ENCODE peak calls at places on chromosomes 11 and 22, in four cellular contexts. V, Y, A and B are unnamed samples.

GRCh38 chr11:78395597-78395996 is 22.0 kb downstream of the GAB2 start:
- DNase-seq in V (no peak), Y (no peak), A (no peak), B (no peak)

GRCh38 chr11:100681064-100681502 is 6.0 kb upstream of the ARHGAP42 start:
- DNase-seq in V (no peak), Y (peak; percentile 57), A (peak; percentile 35), B (peak; percentile 86)

GRCh38 chr11:15472405-15472799 is 357.7 kb downstream of the INSC start:
- DNase-seq in V (no peak), Y (no peak), A (no peak), B (no peak)

GRCh38 chr22:21849489-21849888 is 18.0 kb downstream of the MAPK1 start:
- DNase-seq in V (no peak), Y (no peak), A (no peak), B (no peak)

GRCh38 chr22:50260801-50261614 is 475 bp downstream of the MAPK12 start:
- DNase-seq in V (no peak), Y (peak; percentile 29), A (no peak), B (no peak)

GRCh38 chr11:130710442-130711101 is 205.7 kb downstream of the SNX19 start:
- DNase-seq in V (no peak), Y (no peak), A (no peak), B (no peak)

GRCh38 chr11:15906481-15907035 is 449.8 kb downstream of the SOX6 start:
- DNase-seq in V (no peak), Y (no peak), A (no peak), B (no peak)

GRCh38 chr11:88250566-88251080 is 75.4 kb upstream of the RAB38 start:
- DNase-seq in V (no peak), Y (no peak), A (no peak), B (no peak)

GRCh38 chr11:33910261-33910959 is 18.5 kb upstream of the LMO2 start:
- DNase-seq in V (no peak), Y (no peak), A (no peak), B (no peak)

GRCh38 chr11:94672636-94673035 is 95.5 kb upstream of the AMOTL1 start:
- DNase-seq in V (no peak), Y (no peak), A (no peak), B (no peak)

GRCh38 chr11:128902515-128903066 is 11.4 kb downstream of the KCNJ5 start:
- DNase-seq in V (no peak), Y (no peak), A (no peak), B (no peak)

GRCh38 chr11:104609766-104610165 is 288.5 kb downstream of the CASP12 start:
- DNase-seq in V (no peak), Y (no peak), A (no peak), B (no peak)

GRCh38 chr22:19631899-19632670 is 82.2 kb upstream of the SEPTIN5 start:
- DNase-seq in V (no peak), Y (no peak), A (no peak), B (peak; percentile 67)

GRCh38 chr22:30872282-30873041 is 96.1 kb downstream of the MORC2 start:
- DNase-seq in V (no peak), Y (no peak), A (no peak), B (no peak)

GRCh38 chr11:6323291-6323905 is 3.1 kb upstream of the CAVIN3 start:
- DNase-seq in V (no peak), Y (no peak), A (no peak), B (no peak)

GRCh38 chr11:107140988-107141387 is 122.7 kb upstream of the GUCY1A2 start:
- DNase-seq in V (no peak), Y (no peak), A (no peak), B (no peak)

GRCh38 chr11:57566564-57567209 is 785 bp downstream of the UBE2L6 start:
- DNase-seq in V (no peak), Y (peak; percentile 17), A (no peak), B (no peak)